ENCODE peak calls at places on chromosomes 5 and 9, in ten cellular contexts. I is endothelial cell; H is stimulated activated CD4-positive, alpha-beta T cell treated with anti-CD3 and anti-CD28 coated beads, Interleukin-4, amount 100 ng/mL, for 4 hours; L is left ventricle myocardium superior; O is activated naive CD4-positive, alpha-beta T cell treated with anti-CD3 and anti-CD28 coated beads, Interleukin-2, amount 50 U/mL, for 16 hours; N is hypothalamus; D is lung microvascular endothelial cell; J is GM18507; M is tibial artery; R is body of pancreas. G is an unnamed sample.

GRCh38 chr5:76622973-76623596 is at the start of gene F2RL2:
- DNase-seq in J (no peak), L (peak; percentile 28), I (peak; percentile 61), O (no peak), D (peak; percentile 73), M (no peak), N (no peak), H (no peak), R (no peak), G (peak; percentile 80)

GRCh38 chr9:109013678-109014145 is 413 bp upstream of the CTNNAL1 start:
- DNase-seq in M (no peak), D (no peak), N (no peak), I (no peak), O (no peak), J (no peak), H (no peak), L (no peak), R (no peak), G (no peak)

GRCh38 chr5:91443028-91443427 is 59.9 kb upstream of the ARRDC3 start:
- DNase-seq in R (no peak), L (no peak), D (peak; percentile 20), N (no peak), O (no peak), I (no peak), H (no peak), M (no peak), J (no peak), G (no peak)

GRCh38 chr5:122723606-122724352 is 51.1 kb upstream of the SNX2 start:
- DNase-seq in L (no peak), J (no peak), I (no peak), D (peak; percentile 40), M (no peak), R (no peak), O (no peak), H (no peak), N (no peak), G (peak; percentile 50)

GRCh38 chr9:127505396-127506116 is 54.2 kb downstream of the LRSAM1 start:
- DNase-seq in I (peak; percentile 71), N (no peak), R (no peak), O (peak; percentile 38), L (no peak), M (peak; percentile 74), J (peak; percentile 39), H (no peak), D (peak; percentile 53), G (peak; percentile 47)

GRCh38 chr5:61805101-61805500 is 473.0 kb downstream of the ZSWIM6 start:
- DNase-seq in N (no peak), R (no peak), H (no peak), M (no peak), I (no peak), L (no peak), O (no peak), D (peak; percentile 61), J (no peak), G (no peak)

GRCh38 chr9:134165357-134166315 is 1.3 kb upstream of the RNU6ATAC start:
- DNase-seq in M (no peak), I (no peak), L (peak; percentile 61), O (peak; percentile 57), J (no peak), D (peak; percentile 24), R (peak; percentile 45), H (peak; percentile 40), N (no peak), G (no peak)

GRCh38 chr9:121676916-121677315 is 25.5 kb downstream of the DAB2IP start:
- DNase-seq in J (no peak), R (no peak), M (no peak), N (no peak), I (no peak), D (no peak), L (no peak), H (no peak), O (no peak), G (no peak)

GRCh38 chr5:179217956-179218355 is 127.3 kb downstream of the ADAMTS2 start:
- DNase-seq in J (no peak), D (no peak), H (no peak), N (no peak), R (no peak), M (no peak), I (no peak), O (no peak), L (no peak), G (no peak)

GRCh38 chr5:138753794-138754698 is 821 bp downstream of the CTNNA1 start:
- DNase-seq in H (peak; percentile 60), D (peak; percentile 95), N (no peak), R (peak; percentile 95), J (no peak), M (peak; percentile 95), L (peak; percentile 96), O (peak; percentile 62), I (peak; percentile 72), G (peak; percentile 91)

GRCh38 chr5:138149530-138149929 is 10.3 kb upstream of the NME5 start:
- DNase-seq in O (no peak), H (no peak), D (peak; percentile 44), N (no peak), L (no peak), I (peak; percentile 30), R (no peak), M (no peak), J (no peak), G (peak; percentile 23)

GRCh38 chr9:127808347-127809001 is 5.8 kb downstream of the FPGS start:
- DNase-seq in R (no peak), L (no peak), I (no peak), N (no peak), M (no peak), J (no peak), D (no peak), O (no peak), H (no peak), G (no peak)

GRCh38 chr5:67984546-67984945 is 231.0 kb upstream of the PIK3R1 start:
- DNase-seq in J (no peak), H (no peak), O (no peak), N (no peak), D (no peak), M (no peak), I (no peak), L (no peak), R (no peak), G (no peak)

GRCh38 chr9:126684965-126685465 is 71.3 kb downstream of the LMX1B start:
- DNase-seq in N (no peak), M (no peak), D (no peak), R (no peak), O (no peak), L (no peak), I (no peak), J (no peak), H (no peak), G (no peak)

GRCh38 chr9:73020877-73021276 is 68.0 kb upstream of the ALDH1A1 start:
- DNase-seq in L (no peak), J (no peak), R (no peak), N (no peak), O (no peak), M (no peak), I (no peak), H (no peak), D (peak; percentile 49), G (no peak)

GRCh38 chr5:75044406-75044805 is 8.0 kb downstream of the GCNT4 start:
- DNase-seq in H (no peak), I (no peak), M (no peak), D (no peak), R (no peak), N (no peak), L (no peak), O (no peak), J (no peak), G (no peak)

G was measured in cardiac muscle cell.